ENCODE peak calls at places on chromosomes 6 and 20, in six cellular contexts. D is thoracic aorta, Q is left ventricle myocardium inferior, W is stomach, C is psoas muscle, S is tibial artery. L is an unnamed sample. For H3K9me3, the result is how much of the 10 kb centered on the place peaks cover.

GRCh38 chr20:3864518-3864917 is 17.9 kb downstream of the MAVS start:
- DNase-seq in D (no peak), Q (no peak), W (no peak), C (no peak), S (no peak), L (no peak)

GRCh38 chr6:49713346-49713745 is at the start of gene CRISP2:
- DNase-seq in D (no peak), Q (no peak), W (no peak), C (no peak), S (no peak), L (peak)

GRCh38 chr20:17568972-17569471 is 853 bp upstream of the DSTN start:
- DNase-seq in D (peak), Q (peak), W (peak), C (peak), S (peak), L (peak)

GRCh38 chr6:142297996-142298753 is 3.6 kb upstream of the ADGRG6 start:
- DNase-seq in D (no peak), Q (no peak), W (no peak), C (no peak), S (no peak), L (peak)

GRCh38 chr6:106513813-106514212 is 115.5 kb downstream of the RTN4IP1 start:
- DNase-seq in D (no peak), Q (no peak), W (no peak), C (no peak), S (no peak), L (no peak)

GRCh38 chr6:44342489-44342888 is at the start of gene SPATS1:
- DNase-seq in D (no peak), Q (peak), W (peak), C (peak), S (no peak), L (peak)

GRCh38 chr6:141110486-141110885 is 1022.2 kb upstream of the GJE1 start:
- DNase-seq in D (no peak), Q (no peak), W (no peak), C (no peak), S (peak), L (no peak)

GRCh38 chr6:113908801-113909200 is 51.7 kb downstream of the MARCKS start:
- DNase-seq in D (no peak), Q (no peak), W (no peak), C (no peak), S (no peak), L (no peak)

GRCh38 chr20:23269954-23270353 is 80.6 kb upstream of the NXT1 start:
- DNase-seq in D (no peak), Q (no peak), W (no peak), C (no peak), S (no peak), L (no peak)

GRCh38 chr20:11182715-11183114 is 508.9 kb upstream of the JAG1 start:
- DNase-seq in D (no peak), Q (no peak), W (no peak), C (no peak), S (no peak), L (no peak)

GRCh38 chr6:16179970-16180431 is 51.1 kb downstream of the MYLIP start:
- DNase-seq in D (no peak), Q (no peak), W (no peak), C (no peak), S (no peak), L (no peak)
- H3K4me3 ChIP-seq in D (no peak), Q (no peak), W (no peak), C (no peak), S (no peak), L (no peak)

DNA sequence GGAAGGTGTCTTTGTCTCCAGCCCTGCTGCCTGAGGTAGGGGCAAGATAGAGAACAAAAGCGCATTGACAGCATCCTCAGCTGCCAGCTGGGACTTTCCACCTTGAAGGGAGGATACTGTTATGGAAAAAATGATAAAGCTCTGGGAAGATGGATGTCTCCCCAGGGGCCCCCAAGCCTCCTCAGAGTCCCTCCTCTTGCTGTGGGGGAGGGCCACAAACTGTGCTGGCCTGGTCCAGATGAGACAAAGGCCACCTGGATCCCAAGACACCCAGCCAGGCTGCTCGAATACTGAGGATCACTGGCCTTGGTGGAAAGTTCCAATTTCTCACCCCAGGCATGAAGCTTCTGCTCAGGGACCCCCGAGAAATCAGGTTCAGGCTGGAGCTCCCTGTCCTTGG is 13.1 kb downstream of the REM1 start:
- DNase-seq in D (no peak), Q (no peak), W (no peak), C (no peak), S (no peak), L (no peak)
- H3K9me3 ChIP-seq in D (under half), Q (under half), W (under half), C (under half), S (under half), L (under half)

GRCh38 chr20:61849822-61850221 is 215.9 kb downstream of the TAF4 start:
- DNase-seq in D (no peak), Q (no peak), W (no peak), C (peak), S (no peak), L (no peak)
- H3K4me3 ChIP-seq in D (no peak), Q (no peak), W (no peak), C (no peak), S (no peak), L (no peak)

DNA sequence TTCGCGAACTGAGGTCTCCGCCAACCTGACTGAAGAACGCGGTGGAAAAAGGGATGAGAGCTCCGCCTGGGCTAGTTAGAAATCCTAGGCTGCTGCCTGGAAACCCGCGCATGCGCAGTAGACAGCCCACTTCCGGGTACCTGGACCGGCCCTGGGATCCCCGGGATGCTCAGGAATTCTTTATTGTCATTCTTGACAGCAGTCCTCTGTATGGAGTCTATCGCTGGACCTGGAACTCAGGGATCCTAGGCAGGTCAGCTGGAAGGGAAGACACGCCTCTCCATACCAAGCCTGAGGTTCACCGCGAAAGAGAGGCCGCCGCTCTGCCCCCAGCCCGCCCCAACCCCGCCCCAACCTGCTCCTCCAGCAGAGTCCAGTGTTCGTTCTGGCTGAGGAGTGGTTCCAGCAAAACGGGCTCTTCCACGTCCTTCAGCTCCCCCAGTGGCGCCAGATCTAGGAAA is 1379.2 kb upstream of the DEFB115 start:
- DNase-seq in D (no peak), Q (no peak), W (peak), C (peak), S (no peak), L (peak)
- H3K9me3 ChIP-seq in D (under half), Q (half or more), W (half or more), C (under half), S (under half), L (under half)

GRCh38 chr6:12265795-12266194 is 24.4 kb upstream of the EDN1 start:
- DNase-seq in D (no peak), Q (no peak), W (no peak), C (no peak), S (no peak), L (no peak)
- H3K4me3 ChIP-seq in D (no peak), Q (no peak), W (no peak), C (no peak), S (no peak), L (no peak)

GRCh38 chr6:366972-367794 is 24.4 kb upstream of the IRF4 start:
- DNase-seq in D (no peak), Q (no peak), W (no peak), C (no peak), S (peak), L (no peak)

GRCh38 chr6:367891-368630 is 23.5 kb upstream of the IRF4 start:
- DNase-seq in D (no peak), Q (no peak), W (no peak), C (no peak), S (peak), L (no peak)

GRCh38 chr6:372336-372911 is 19.1 kb upstream of the IRF4 start:
- DNase-seq in D (no peak), Q (no peak), W (no peak), C (no peak), S (peak), L (no peak)

GRCh38 chr6:370555-370954 is 21.0 kb upstream of the IRF4 start:
- DNase-seq in D (no peak), Q (no peak), W (no peak), C (no peak), S (peak), L (no peak)

GRCh38 chr6:369559-370431 is 21.8 kb upstream of the IRF4 start:
- DNase-seq in D (no peak), Q (no peak), W (no peak), C (no peak), S (peak), L (no peak)
- H3K9me3 ChIP-seq in D (under half), Q (under half), W (under half), C (under half), S (under half), L (under half)

DNA sequence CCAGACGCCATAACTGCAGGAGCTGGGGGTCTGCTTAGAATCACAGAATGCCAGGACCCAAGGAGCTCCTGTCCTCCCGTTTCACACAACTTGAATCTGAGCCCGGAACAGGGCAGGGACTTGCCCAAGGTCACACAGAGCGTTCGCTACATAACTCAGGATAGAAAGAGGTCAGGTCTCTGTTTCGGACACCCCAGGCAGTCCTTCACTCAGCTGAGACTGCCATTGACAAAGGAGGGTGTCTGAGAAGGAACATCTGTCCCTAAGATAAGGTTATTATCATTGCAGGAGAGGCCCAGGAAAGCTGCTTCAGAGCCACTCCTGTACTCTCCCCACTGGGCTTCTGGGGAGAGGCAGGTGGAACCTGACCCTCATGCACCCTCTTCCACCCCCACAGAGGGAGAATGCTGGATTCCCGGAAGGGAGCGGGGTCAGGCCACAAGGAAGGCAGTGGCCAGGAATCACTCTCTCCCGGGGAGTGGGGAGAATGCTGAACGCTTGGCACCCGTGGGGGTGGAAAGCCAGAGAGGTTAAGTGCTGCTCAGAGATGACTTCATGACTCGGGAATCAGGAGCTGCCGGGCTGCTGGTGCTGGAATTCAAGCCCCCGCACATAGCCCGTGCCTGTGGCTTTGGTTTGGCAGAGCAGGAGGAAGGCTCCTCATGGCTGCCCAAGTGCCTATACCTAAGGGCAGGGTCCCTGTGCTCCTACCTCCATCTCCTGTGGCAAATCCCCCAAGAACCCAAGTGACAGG is 10.7 kb downstream of the SDC4 start:
- DNase-seq in D (peak), Q (peak), W (peak), C (peak), S (peak), L (peak)
- H3K4me3 ChIP-seq in D (peak), Q (peak), W (no peak), C (peak), S (no peak), L (no peak)

DNA sequence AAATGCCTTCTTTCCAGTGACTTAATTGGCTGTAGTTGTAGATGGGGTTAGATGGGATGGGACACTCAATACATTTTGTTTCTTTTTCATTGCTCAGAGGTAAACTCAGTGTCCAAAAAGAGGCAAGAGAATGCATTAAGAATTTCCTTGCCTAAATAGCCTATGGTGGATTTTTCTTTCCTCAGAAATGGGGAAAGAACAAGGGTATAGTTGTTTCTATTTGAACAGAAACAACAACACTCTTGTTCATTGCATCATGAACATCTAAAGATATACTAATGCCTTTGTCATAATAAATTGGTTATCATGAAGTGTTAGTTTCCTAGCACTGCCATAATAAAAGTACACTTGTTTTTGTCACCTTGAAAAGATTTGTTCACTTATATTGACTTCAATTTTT is 14.6 kb upstream of the DEFB123 start:
- DNase-seq in D (no peak), Q (no peak), W (no peak), C (no peak), S (no peak), L (no peak)
- H3K9me3 ChIP-seq in D (under half), Q (under half), W (under half), C (under half), S (under half), L (under half)